ENCODE peak calls at places on chromosomes 5 and 9, in four cellular contexts. A is endothelial cell of umbilical vein, Z is A549, H is GM12878. D is an unnamed sample.

GRCh38 chr9:115978739-115979138 is 174.9 kb upstream of the PAPPA start:
- DNase-seq in A (peak; percentile 5), H (no peak), Z (no peak), D (no peak)

GRCh38 chr5:81310402-81311063 is 9.1 kb downstream of the ZCCHC9 start:
- DNase-seq in Z (no peak), A (no peak), H (no peak), D (no peak)

GRCh38 chr5:756171-756570 is 28.4 kb downstream of the ZDHHC11B start:
- DNase-seq in H (no peak), A (no peak), Z (no peak), D (no peak)

GRCh38 chr9:89386797-89387196 is 68.5 kb downstream of the SECISBP2 start:
- DNase-seq in A (no peak), Z (no peak), H (no peak), D (no peak)

GRCh38 chr5:157912621-157913325 is 53.8 kb upstream of the CLINT1 start:
- DNase-seq in H (peak; percentile 43), Z (no peak), A (no peak), D (no peak)

GRCh38 chr5:177111720-177112394 is 21.7 kb upstream of the NSD1 start:
- DNase-seq in Z (peak; percentile 84), A (peak; percentile 63), H (no peak), D (peak; percentile 67)

GRCh38 chr5:3364941-3365340 is 230.7 kb upstream of the IRX1 start:
- DNase-seq in Z (no peak), A (no peak), H (no peak), D (no peak)

GRCh38 chr5:126115230-126115629 is 308.0 kb upstream of the GRAMD2B start:
- DNase-seq in Z (no peak), H (no peak), A (no peak), D (no peak)

GRCh38 chr9:7844283-7844682 is 44.7 kb upstream of the DMAC1 start:
- DNase-seq in Z (no peak), H (no peak), A (peak; percentile 27), D (peak; percentile 70)

GRCh38 chr5:65072836-65073620 is 304.3 kb downstream of the CWC27 start:
- DNase-seq in H (no peak), Z (no peak), A (peak; percentile 31), D (no peak)

GRCh38 chr5:38825494-38825893 is 20.3 kb upstream of the OSMR start:
- DNase-seq in Z (no peak), H (no peak), A (no peak), D (no peak)

GRCh38 chr9:18396102-18396728 is 77.7 kb upstream of the ADAMTSL1 start:
- DNase-seq in A (peak; percentile 59), Z (no peak), H (no peak), D (peak; percentile 42)

GRCh38 chr9:98144076-98144475 is 25.1 kb upstream of the TRIM14 start:
- DNase-seq in A (no peak), H (no peak), Z (no peak), D (no peak)

GRCh38 chr9:4662989-4663792 is 1.1 kb downstream of the PLPP6 start:
- DNase-seq in Z (no peak), H (no peak), A (no peak), D (peak; percentile 29)

GRCh38 chr9:93525476-93525875 is 50.9 kb upstream of the PHF2 start:
- DNase-seq in A (no peak), H (no peak), Z (no peak), D (no peak)

GRCh38 chr9:106927916-106928315 is 65.0 kb downstream of the ZNF462 start:
- DNase-seq in H (no peak), Z (no peak), A (no peak), D (no peak)

GRCh38 chr9:73149371-73150067 is 2.1 kb upstream of the ANXA1 start:
- DNase-seq in A (peak; percentile 88), Z (peak; percentile 57), H (peak; percentile 21), D (peak; percentile 74)

GRCh38 chr9:73148447-73148937 is 3.2 kb upstream of the ANXA1 start:
- DNase-seq in H (no peak), A (peak; percentile 33), Z (no peak), D (no peak)

GRCh38 chr9:73141282-73141681 is 10.4 kb upstream of the ANXA1 start:
- DNase-seq in Z (no peak), A (no peak), H (no peak), D (no peak)

GRCh38 chr9:73146113-73146815 is 5.4 kb upstream of the ANXA1 start:
- DNase-seq in Z (no peak), H (no peak), A (no peak), D (no peak)

DNA sequence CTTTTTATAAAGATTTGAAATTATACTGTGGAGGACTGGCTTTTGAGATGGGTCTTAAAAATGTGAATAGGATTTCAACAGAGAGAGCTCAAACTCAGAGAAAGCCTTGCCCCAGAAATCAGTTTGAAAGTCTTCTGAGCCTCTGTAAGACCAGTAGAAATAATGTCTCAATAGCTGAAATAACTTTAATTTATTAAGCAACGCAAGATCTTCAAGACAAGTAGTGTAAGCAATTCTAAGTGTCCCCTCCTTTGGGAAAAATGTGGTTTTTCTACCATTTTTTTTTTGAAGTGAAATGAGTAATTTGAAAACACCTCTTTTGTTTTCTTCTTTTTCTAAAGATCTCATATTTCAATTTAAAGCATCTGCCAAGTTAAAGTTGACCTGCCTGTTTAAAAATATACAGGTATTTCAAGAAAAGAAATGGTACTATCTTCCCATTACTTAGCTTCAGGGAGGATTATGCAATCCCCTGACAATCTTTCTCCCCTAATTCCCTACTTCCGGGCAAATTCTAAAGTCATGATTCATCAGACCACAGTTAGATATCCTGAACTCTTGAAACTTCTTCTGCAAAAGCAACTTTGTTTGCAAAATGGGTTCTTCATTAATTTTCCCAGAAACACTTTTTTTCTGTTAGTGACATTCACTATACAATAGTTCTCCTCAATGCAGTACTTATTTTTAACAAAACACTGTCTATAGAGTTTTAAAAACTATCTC is 7.9 kb upstream of the ANXA1 start:
- DNase-seq in Z (peak; percentile 38), A (peak; percentile 70), H (no peak), D (peak; percentile 80)
- TF ChIP-seq MYC in Z (no peak), A (no peak), H (no peak), D (no peak)

GRCh38 chr5:60514152-60514551 is 185.8 kb downstream of the DEPDC1B start:
- DNase-seq in Z (no peak), A (no peak), H (no peak), D (peak; percentile 3)

GRCh38 chr5:60507687-60508086 is 192.3 kb downstream of the DEPDC1B start:
- DNase-seq in H (no peak), A (no peak), Z (no peak), D (no peak)

GRCh38 chr5:60509519-60509918 is 190.4 kb downstream of the DEPDC1B start:
- DNase-seq in H (no peak), A (no peak), Z (no peak), D (no peak)

GRCh38 chr5:60510663-60511062 is 189.3 kb downstream of the DEPDC1B start:
- DNase-seq in H (no peak), A (no peak), Z (no peak), D (no peak)

GRCh38 chr5:60510049-60510448 is 189.9 kb downstream of the DEPDC1B start:
- DNase-seq in H (no peak), A (no peak), Z (no peak), D (no peak)
- H3K4me3 ChIP-seq in H (no peak overlapping the region), A (no peak overlapping the region), Z (no peak overlapping the region), D (no peak overlapping the region)

GRCh38 chr5:141808857-141809256 is 69.4 kb downstream of the PCDH1 start:
- DNase-seq in Z (no peak), A (no peak), H (no peak), D (no peak)

GRCh38 chr5:141812512-141812911 is 65.7 kb downstream of the PCDH1 start:
- DNase-seq in H (no peak), A (no peak), Z (no peak), D (no peak)

GRCh38 chr5:141809697-141810096 is 68.5 kb downstream of the PCDH1 start:
- DNase-seq in A (no peak), Z (no peak), H (no peak), D (no peak)

GRCh38 chr5:141811287-141812155 is 66.7 kb downstream of the PCDH1 start:
- DNase-seq in H (no peak), Z (peak; percentile 62), A (no peak), D (peak; percentile 23)

DNA sequence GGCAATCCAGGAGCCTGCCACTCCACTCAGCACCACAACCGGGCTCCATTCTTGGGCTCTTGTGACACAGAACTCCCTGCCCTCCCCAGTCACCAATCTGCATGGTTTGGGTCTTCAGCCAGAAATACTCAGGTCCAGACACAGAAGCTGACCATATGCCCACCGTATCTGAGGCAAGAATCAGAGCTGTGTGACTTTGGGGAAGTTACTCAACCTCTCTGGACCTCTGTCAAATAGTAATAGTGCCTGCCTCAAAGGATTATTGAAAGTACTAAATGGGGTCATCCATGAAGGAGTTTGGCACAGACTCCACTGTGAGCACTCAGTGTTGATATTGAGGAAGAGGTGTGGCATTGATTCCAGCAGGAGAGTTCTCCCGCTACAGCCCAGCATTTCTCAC is 67.5 kb downstream of the PCDH1 start:
- DNase-seq in A (no peak), H (no peak), Z (no peak), D (no peak)
- TF ChIP-seq MYC in A (no peak), H (no peak), Z (no peak), D (no peak)

GRCh38 chr5:159061834-159062530 is 37.7 kb downstream of the EBF1 start:
- DNase-seq in H (no peak), A (peak; percentile 2), Z (no peak), D (no peak)

GRCh38 chr5:159058928-159059636 is 40.6 kb downstream of the EBF1 start:
- DNase-seq in A (no peak), H (no peak), Z (no peak), D (no peak)

GRCh38 chr5:159061186-159061796 is 38.4 kb downstream of the EBF1 start:
- DNase-seq in Z (no peak), H (no peak), A (peak; percentile 45), D (no peak)

GRCh38 chr5:159057426-159057825 is 42.3 kb downstream of the EBF1 start:
- DNase-seq in Z (no peak), A (no peak), H (no peak), D (no peak)

GRCh38 chr5:159059722-159060121 is 40.0 kb downstream of the EBF1 start:
- DNase-seq in Z (no peak), A (no peak), H (no peak), D (peak; percentile 50)
- H3K4me3 ChIP-seq in Z (no peak overlapping the region), A (no peak overlapping the region), H (no peak overlapping the region), D (no peak overlapping the region)

DNA sequence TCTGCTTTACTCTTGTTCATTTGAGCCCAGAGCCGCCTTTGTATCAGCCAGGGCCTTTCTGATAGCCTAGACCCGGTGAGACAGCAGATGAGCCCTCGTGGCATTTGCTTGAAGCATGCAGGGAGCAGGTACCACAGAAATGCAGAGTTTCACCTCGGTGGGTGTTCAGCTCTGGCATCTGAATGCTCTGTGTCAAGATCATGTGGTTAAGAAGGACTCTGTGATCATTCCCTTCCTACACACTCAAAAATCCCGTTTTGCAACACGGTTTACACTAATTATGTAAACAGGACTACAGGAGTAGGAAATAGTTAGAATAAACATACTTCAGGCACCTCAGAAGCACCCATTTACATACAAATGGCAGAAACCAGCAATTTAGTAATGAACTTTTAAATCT is 67.2 kb downstream of the MVB12B start:
- DNase-seq in H (no peak), Z (no peak), A (no peak), D (no peak)
- TF ChIP-seq MYC in H (no peak), Z (no peak), A (no peak), D (no peak)

D was measured in NB4.